ENCODE peak calls at places on chromosome 6, in ten cellular contexts. B is epithelial cell of prostate; K is colonic mucosa; C is GF-D8; F is activated B cell treated with CpG ODN at 0.5 μM for 24 hours; U is lower leg skin; G is HEK293T; O is EL; J is ELR; A is activated naive CD4-positive, alpha-beta T cell. M is an unnamed sample.

GRCh38 chr6:55281215-55281614 is 46.1 kb upstream of the GFRAL start:
- DNase-seq in K (no peak), B (no peak), A (no peak), U (no peak), G (no peak), J (no peak), C (no peak), F (no peak), O (no peak), M (no peak)

GRCh38 chr6:34472425-34472824 is 6.5 kb downstream of the PACSIN1 start:
- DNase-seq in O (no peak), U (no peak), C (no peak), B (no peak), A (no peak), F (no peak), K (no peak), G (no peak), J (no peak), M (no peak)

GRCh38 chr6:74057326-74057725 is 361.3 kb downstream of the CD109 start:
- DNase-seq in A (no peak), O (no peak), G (no peak), C (no peak), F (no peak), J (no peak), B (no peak), K (no peak), U (no peak), M (no peak)

GRCh38 chr6:165181951-165182414 is 127.4 kb downstream of the C6orf118 start:
- DNase-seq in F (no peak), K (no peak), O (no peak), U (no peak), C (no peak), G (no peak), A (no peak), B (peak), J (no peak), M (no peak)

GRCh38 chr6:145569140-145569539 is 166.2 kb downstream of the EPM2A start:
- DNase-seq in F (no peak), A (no peak), O (peak), J (peak), C (no peak), B (no peak), G (no peak), U (no peak), K (no peak), M (no peak)

GRCh38 chr6:73460044-73460443 is 1.5 kb upstream of the MTO1 start:
- DNase-seq in O (no peak), F (no peak), J (no peak), U (peak), C (peak), A (no peak), K (no peak), B (no peak), G (no peak), M (no peak)

GRCh38 chr6:133159269-133159795 is 81.8 kb upstream of the EYA4 start:
- DNase-seq in G (no peak), O (no peak), F (no peak), C (no peak), U (no peak), J (peak), K (no peak), A (no peak), B (no peak), M (no peak)

GRCh38 chr6:351867-352289 is 39.7 kb upstream of the IRF4 start:
- DNase-seq in K (no peak), J (no peak), F (no peak), U (no peak), O (no peak), C (no peak), B (no peak), A (no peak), G (no peak), M (no peak)

GRCh38 chr6:105178110-105178509 is 1.7 kb downstream of the POPDC3 start:
- DNase-seq in C (no peak), J (peak), F (no peak), B (peak), G (no peak), K (no peak), U (no peak), O (peak), A (no peak), M (no peak)

GRCh38 chr6:137095651-137096238 is 51.0 kb upstream of the IL20RA start:
- DNase-seq in U (no peak), O (no peak), F (no peak), J (no peak), A (no peak), G (no peak), C (no peak), B (no peak), K (no peak), M (no peak)

GRCh38 chr6:35782424-35782823 is 1.6 kb downstream of the CLPSL1 start:
- DNase-seq in A (no peak), O (no peak), J (no peak), F (no peak), C (no peak), K (no peak), B (no peak), G (no peak), U (no peak), M (no peak)

GRCh38 chr6:9467746-9468145 is 947.1 kb downstream of the TFAP2A start:
- DNase-seq in G (no peak), A (no peak), O (peak), J (peak), C (no peak), B (no peak), U (no peak), F (no peak), K (no peak), M (no peak)

GRCh38 chr6:154410619-154411044 is 54.0 kb upstream of the IPCEF1 start:
- DNase-seq in U (no peak), C (no peak), A (no peak), J (peak), G (peak), O (peak), K (no peak), F (no peak), B (peak), M (no peak)

GRCh38 chr6:34745277-34746103 is 11.8 kb upstream of the SNRPC start:
- DNase-seq in B (peak), J (peak), O (peak), A (no peak), U (no peak), F (no peak), K (peak), C (no peak), G (no peak), M (no peak)

GRCh38 chr6:43774776-43775583 is 5.0 kb downstream of the VEGFA start:
- DNase-seq in C (peak), B (no peak), O (peak), U (peak), F (peak), G (peak), A (peak), J (peak), K (peak), M (no peak)

GRCh38 chr6:33700391-33701050 is 11.0 kb downstream of the UQCC2 start:
- DNase-seq in F (peak), U (no peak), A (peak), B (no peak), K (peak), G (peak), O (peak), J (peak), C (peak), M (no peak)

GRCh38 chr6:28488916-28489365 is 26.7 kb downstream of the GPX6 start:
- DNase-seq in O (peak), F (no peak), J (peak), U (no peak), K (peak), A (no peak), G (peak), B (no peak), C (peak), M (no peak)

GRCh38 chr6:3277251-3277650 is 18.5 kb downstream of the PSMG4 start:
- DNase-seq in A (no peak), F (no peak), O (no peak), J (no peak), G (no peak), C (no peak), K (no peak), B (no peak), U (no peak), M (no peak)

GRCh38 chr6:21808045-21808470 is 214.5 kb downstream of the SOX4 start:
- DNase-seq in K (peak), O (peak), G (no peak), J (peak), U (peak), C (no peak), F (no peak), B (no peak), A (no peak), M (no peak)

GRCh38 chr6:1701668-1702353 is 92.1 kb downstream of the FOXC1 start:
- DNase-seq in B (peak), C (no peak), F (no peak), J (peak), A (no peak), G (peak), O (peak), U (no peak), K (no peak), M (no peak)

GRCh38 chr6:5866547-5867051 is 140.1 kb downstream of the NRN1 start:
- DNase-seq in G (no peak), C (no peak), J (peak), F (no peak), B (peak), K (no peak), U (no peak), O (peak), A (no peak), M (no peak)

GRCh38 chr6:107418118-107418517 is 41.2 kb downstream of the PDSS2 start:
- DNase-seq in G (peak), K (no peak), U (no peak), F (no peak), A (no peak), J (peak), B (no peak), C (peak), O (peak), M (no peak)

GRCh38 chr6:138432063-138432356 is 28.0 kb downstream of the HEBP2 start:
- DNase-seq in A (no peak), J (no peak), C (no peak), O (no peak), U (no peak), G (no peak), F (no peak), K (no peak), B (no peak), M (no peak)

GRCh38 chr6:138734585-138734984 is 39.0 kb upstream of the CCDC28A start:
- DNase-seq in J (no peak), G (no peak), K (no peak), B (no peak), O (no peak), C (no peak), F (no peak), A (no peak), U (no peak), M (no peak)

GRCh38 chr6:106163446-106163965 is 77.4 kb downstream of the PRDM1 start:
- DNase-seq in U (no peak), J (peak), C (no peak), B (no peak), F (peak), O (peak), G (peak), K (peak), A (no peak), M (peak)

GRCh38 chr6:85065831-85066230 is 301.4 kb upstream of the TBX18 start:
- DNase-seq in G (no peak), J (no peak), U (no peak), A (no peak), C (no peak), F (no peak), K (no peak), O (no peak), B (no peak), M (no peak)

GRCh38 chr6:161085246-161085645 is 93.7 kb downstream of the MAP3K4 start:
- DNase-seq in J (no peak), C (no peak), B (no peak), O (no peak), G (no peak), K (no peak), A (no peak), F (no peak), U (no peak), M (no peak)

GRCh38 chr6:155004017-155004416 is 8.9 kb downstream of the TIAM2 start:
- DNase-seq in K (no peak), O (no peak), G (no peak), C (no peak), J (no peak), A (no peak), B (no peak), F (no peak), U (no peak), M (no peak)

GRCh38 chr6:23106951-23107350 is 537.6 kb downstream of the HDGFL1 start:
- DNase-seq in B (no peak), A (no peak), U (no peak), O (peak), C (no peak), J (peak), F (no peak), G (no peak), K (no peak), M (no peak)

GRCh38 chr6:110319843-110320242 is 38.3 kb downstream of the METTL24 start:
- DNase-seq in C (no peak), U (no peak), J (no peak), K (no peak), B (no peak), O (no peak), A (no peak), G (no peak), F (no peak), M (no peak)